ENCODE peak calls at places on chromosomes 1 and 21, in six cellular contexts. One of them, this sample, is unnamed. For H3K4me1, the result is how much of the 10 kb centered on the place peaks cover.

GRCh38 chr21:25895565-25896205 is 160.9 kb downstream of the GABPA start:
- DNase-seq in HepG2: no peak
- DNase-seq in H1: no peak
- DNase-seq in HCT116: no peak
- DNase-seq in K562: peak
- DNase-seq in GM12878: no peak
- DNase-seq in this sample: no peak

GRCh38 chr1:64065571-64065970 is 137.9 kb upstream of the UBE2U start:
- DNase-seq in H1: no peak
- DNase-seq in HCT116: no peak
- DNase-seq in K562: no peak
- DNase-seq in HepG2: no peak
- DNase-seq in GM12878: no peak
- DNase-seq in this sample: no peak

GRCh38 chr1:39104158-39105060 is 78.3 kb downstream of the NDUFS5 start:
- DNase-seq in GM12878: no peak
- DNase-seq in HCT116: no peak
- DNase-seq in HepG2: no peak
- DNase-seq in H1: peak
- DNase-seq in K562: no peak
- DNase-seq in this sample: peak

GRCh38 chr1:53995683-53996082 is 22.3 kb downstream of the LDLRAD1 start:
- DNase-seq in K562: no peak
- DNase-seq in HCT116: no peak
- DNase-seq in H1: no peak
- DNase-seq in HepG2: no peak
- DNase-seq in GM12878: no peak
- DNase-seq in this sample: no peak

GRCh38 chr1:125119024-125119441 is 3934.3 kb downstream of the SRGAP2C start:
- DNase-seq in HepG2: no peak
- DNase-seq in H1: no peak
- DNase-seq in GM12878: no peak
- DNase-seq in K562: no peak
- DNase-seq in HCT116: no peak
- DNase-seq in this sample: no peak

GRCh38 chr21:21165063-21165645 is 166.9 kb downstream of the NCAM2 start:
- DNase-seq in HCT116: no peak
- DNase-seq in K562: no peak
- DNase-seq in GM12878: no peak
- DNase-seq in HepG2: no peak
- DNase-seq in H1: no peak
- DNase-seq in this sample: no peak

GRCh38 chr1:155254714-155255242 is 505 bp downstream of the ENTREP3 start:
- DNase-seq in H1: peak
- DNase-seq in K562: no peak
- DNase-seq in HCT116: no peak
- DNase-seq in HepG2: no peak
- DNase-seq in GM12878: no peak
- DNase-seq in this sample: no peak

GRCh38 chr1:30452925-30453324 is 270.5 kb downstream of the MATN1 start:
- DNase-seq in GM12878: no peak
- DNase-seq in HepG2: no peak
- DNase-seq in K562: no peak
- DNase-seq in HCT116: no peak
- DNase-seq in H1: no peak
- DNase-seq in this sample: no peak

GRCh38 chr1:9249534-9250335 is 15.2 kb downstream of the H6PD start:
- DNase-seq in H1: peak
- DNase-seq in GM12878: no peak
- DNase-seq in HepG2: peak
- DNase-seq in HCT116: no peak
- DNase-seq in K562: peak
- DNase-seq in this sample: no peak

GRCh38 chr1:65026235-65026634 is 59.9 kb upstream of the JAK1 start:
- DNase-seq in H1: no peak
- DNase-seq in GM12878: no peak
- DNase-seq in HepG2: no peak
- DNase-seq in K562: no peak
- DNase-seq in HCT116: no peak
- DNase-seq in this sample: peak

GRCh38 chr1:57131701-57132394 is 166.0 kb upstream of the C8B start:
- DNase-seq in HepG2: no peak
- DNase-seq in K562: no peak
- DNase-seq in GM12878: no peak
- DNase-seq in H1: no peak
- DNase-seq in HCT116: no peak
- DNase-seq in this sample: no peak

GRCh38 chr21:43989401-43989800 is 22.7 kb upstream of the TRAPPC10 start:
- DNase-seq in HCT116: no peak
- DNase-seq in HepG2: no peak
- DNase-seq in K562: no peak
- DNase-seq in H1: no peak
- DNase-seq in GM12878: no peak
- DNase-seq in this sample: no peak

GRCh38 chr21:46554431-46555224 is 50.3 kb downstream of the S100B start:
- DNase-seq in HepG2: no peak
- DNase-seq in HCT116: no peak
- DNase-seq in GM12878: no peak
- DNase-seq in K562: no peak
- DNase-seq in H1: peak
- DNase-seq in this sample: no peak

GRCh38 chr1:2403273-2403672 is 9.1 kb downstream of the PEX10 start:
- DNase-seq in K562: no peak
- DNase-seq in HepG2: no peak
- DNase-seq in H1: no peak
- DNase-seq in HCT116: no peak
- DNase-seq in GM12878: no peak
- DNase-seq in this sample: no peak

GRCh38 chr1:152761609-152762213 is 3.9 kb downstream of the KPRP start:
- DNase-seq in GM12878: no peak
- DNase-seq in K562: no peak
- DNase-seq in HepG2: no peak
- DNase-seq in H1: no peak
- DNase-seq in HCT116: no peak
- DNase-seq in this sample: no peak

GRCh38 chr1:2990376-2991115 is 30.7 kb upstream of the ACTRT2 start:
- DNase-seq in GM12878: no peak
- DNase-seq in K562: no peak
- DNase-seq in HepG2: no peak
- DNase-seq in HCT116: no peak
- DNase-seq in H1: no peak
- DNase-seq in this sample: no peak

GRCh38 chr1:117051224-117052064 is 8.7 kb upstream of the TTF2 start:
- DNase-seq in GM12878: peak
- DNase-seq in K562: no peak
- DNase-seq in HepG2: no peak
- DNase-seq in H1: no peak
- DNase-seq in HCT116: no peak
- DNase-seq in this sample: no peak

GRCh38 chr1:30754684-30755171 is 2.8 kb downstream of the LAPTM5 start:
- DNase-seq in GM12878: peak
- DNase-seq in H1: no peak
- DNase-seq in HepG2: no peak
- DNase-seq in K562: no peak
- DNase-seq in HCT116: no peak
- DNase-seq in this sample: no peak

GRCh38 chr1:182608236-182608635 is 4.0 kb upstream of the RGS16 start:
- DNase-seq in GM12878: no peak
- DNase-seq in HepG2: no peak
- DNase-seq in HCT116: no peak
- DNase-seq in H1: no peak
- DNase-seq in K562: no peak
- DNase-seq in this sample: no peak

GRCh38 chr1:29236743-29236992 is 346 bp downstream of the PTPRU start:
- DNase-seq in GM12878: no peak
- DNase-seq in K562: no peak
- DNase-seq in H1: no peak
- DNase-seq in HepG2: no peak
- DNase-seq in HCT116: no peak
- DNase-seq in this sample: no peak
- TF ChIP-seq ZNF274 in GM12878: no peak
- TF ChIP-seq ZNF274 in K562: no peak
- TF ChIP-seq ZNF274 in H1: no peak
- TF ChIP-seq ZNF274 in HepG2: no peak
- TF ChIP-seq ZNF274 in HCT116: no peak
- TF ChIP-seq ZNF274 in this sample: no peak

DNA sequence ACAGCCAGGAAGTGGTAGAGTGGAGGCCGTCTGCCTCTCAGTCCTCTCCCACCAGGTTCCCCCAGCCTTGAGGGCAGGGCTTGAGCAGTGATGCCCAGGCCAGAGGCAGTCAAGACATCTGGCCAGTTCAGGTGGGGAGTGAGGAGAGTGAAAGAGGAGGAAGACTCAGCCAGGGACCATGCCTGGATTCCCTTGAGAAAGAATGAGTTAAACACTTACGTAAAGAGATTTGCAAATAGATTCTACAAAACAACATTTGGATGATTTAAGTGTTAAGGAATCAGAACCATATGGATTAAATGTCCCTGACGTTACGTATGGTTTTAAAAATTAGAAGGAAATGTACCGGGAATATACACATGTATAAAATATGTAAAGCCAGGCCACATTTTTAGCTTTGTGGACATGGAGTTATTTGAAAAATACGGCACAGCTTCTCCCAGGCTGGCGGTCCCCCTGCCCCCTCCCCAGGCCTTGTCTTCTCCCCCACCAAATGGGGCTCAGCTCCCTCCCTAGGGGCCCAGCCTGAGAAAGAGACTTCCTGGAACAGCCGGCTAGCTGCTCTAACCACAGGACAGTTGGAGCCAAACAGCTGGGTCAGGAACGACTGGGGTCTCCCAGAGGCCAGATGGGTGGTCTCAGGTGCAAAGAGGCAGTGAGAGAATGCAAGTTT is 188.3 kb upstream of the EDN2 start:
- DNase-seq in H1: no peak
- DNase-seq in HepG2: no peak
- DNase-seq in HCT116: no peak
- DNase-seq in GM12878: no peak
- DNase-seq in K562: no peak
- DNase-seq in this sample: no peak
- H3K4me1 ChIP-seq in H1: under half
- H3K4me1 ChIP-seq in HepG2: under half
- H3K4me1 ChIP-seq in HCT116: under half
- H3K4me1 ChIP-seq in GM12878: under half
- H3K4me1 ChIP-seq in K562: under half
- H3K4me1 ChIP-seq in this sample: under half

GRCh38 chr1:109624215-109625010 is 4.8 kb downstream of the AMPD2 start:
- DNase-seq in HCT116: no peak
- DNase-seq in HepG2: no peak
- DNase-seq in H1: no peak
- DNase-seq in K562: no peak
- DNase-seq in GM12878: no peak
- DNase-seq in this sample: no peak

GRCh38 chr1:109625176-109625575 is 5.5 kb downstream of the AMPD2 start:
- DNase-seq in HepG2: no peak
- DNase-seq in GM12878: no peak
- DNase-seq in HCT116: no peak
- DNase-seq in H1: no peak
- DNase-seq in K562: no peak
- DNase-seq in this sample: no peak

GRCh38 chr1:109622895-109623294 is 3.3 kb downstream of the AMPD2 start:
- DNase-seq in K562: no peak
- DNase-seq in GM12878: no peak
- DNase-seq in H1: no peak
- DNase-seq in HCT116: no peak
- DNase-seq in HepG2: no peak
- DNase-seq in this sample: no peak

GRCh38 chr1:109622103-109622892 is 2.7 kb downstream of the AMPD2 start:
- DNase-seq in GM12878: no peak
- DNase-seq in K562: no peak
- DNase-seq in HCT116: no peak
- DNase-seq in H1: no peak
- DNase-seq in HepG2: no peak
- DNase-seq in this sample: no peak

GRCh38 chr1:109623601-109624161 is 4.0 kb downstream of the AMPD2 start:
- DNase-seq in H1: peak
- DNase-seq in HCT116: no peak
- DNase-seq in GM12878: no peak
- DNase-seq in K562: no peak
- DNase-seq in HepG2: no peak
- DNase-seq in this sample: no peak
- H3K9ac ChIP-seq in H1: no peak
- H3K9ac ChIP-seq in HCT116: no peak
- H3K9ac ChIP-seq in GM12878: peak
- H3K9ac ChIP-seq in K562: no peak
- H3K9ac ChIP-seq in HepG2: no peak
- H3K9ac ChIP-seq in this sample: no peak

GRCh38 chr1:52707927-52708655 is 9.9 kb upstream of the COA7 start:
- DNase-seq in H1: no peak
- DNase-seq in K562: no peak
- DNase-seq in HepG2: peak
- DNase-seq in HCT116: no peak
- DNase-seq in GM12878: no peak
- DNase-seq in this sample: no peak

GRCh38 chr1:52697795-52698674 is at the start of gene COA7:
- DNase-seq in GM12878: peak
- DNase-seq in HCT116: peak
- DNase-seq in H1: peak
- DNase-seq in K562: peak
- DNase-seq in HepG2: peak
- DNase-seq in this sample: peak

GRCh38 chr1:52706941-52707926 is 9.1 kb upstream of the COA7 start:
- DNase-seq in H1: no peak
- DNase-seq in HepG2: no peak
- DNase-seq in K562: no peak
- DNase-seq in HCT116: no peak
- DNase-seq in GM12878: no peak
- DNase-seq in this sample: no peak

GRCh38 chr1:52706136-52706670 is 8.1 kb upstream of the COA7 start:
- DNase-seq in HCT116: no peak
- DNase-seq in H1: no peak
- DNase-seq in HepG2: no peak
- DNase-seq in K562: no peak
- DNase-seq in GM12878: no peak
- DNase-seq in this sample: no peak

GRCh38 chr1:52702886-52703787 is 5.0 kb upstream of the COA7 start:
- DNase-seq in K562: peak
- DNase-seq in HepG2: peak
- DNase-seq in H1: peak
- DNase-seq in GM12878: peak
- DNase-seq in HCT116: peak
- DNase-seq in this sample: peak
- TF ChIP-seq ZNF274 in K562: no peak
- TF ChIP-seq ZNF274 in HepG2: peak
- TF ChIP-seq ZNF274 in H1: no peak
- TF ChIP-seq ZNF274 in GM12878: no peak
- TF ChIP-seq ZNF274 in HCT116: no peak
- TF ChIP-seq ZNF274 in this sample: no peak